ENCODE peak calls at places on chromosomes 7 and 10, in eight cellular contexts. Y, K, T, L, F, G, V and A are unnamed samples.

GRCh38 chr7:45391618-45392451 is 182.3 kb upstream of the ADCY1 start:
- DNase-seq in Y (no peak), K (no peak), T (no peak), L (no peak), F (no peak), G (no peak), V (no peak), A (no peak)

GRCh38 chr7:2405601-2406345 is 2.4 kb downstream of the CHST12 start:
- DNase-seq in Y (no peak), K (no peak), T (no peak), L (peak; percentile 64), F (no peak), G (peak; percentile 49), V (no peak), A (peak; percentile 75)

GRCh38 chr10:123548779-123549178 is 117.4 kb upstream of the GPR26 start:
- DNase-seq in Y (no peak), K (no peak), T (no peak), L (no peak), F (peak; percentile 51), G (peak; percentile 15), V (no peak), A (no peak)

GRCh38 chr7:108598153-108598552 is 28.5 kb downstream of the DNAJB9 start:
- DNase-seq in Y (no peak), K (no peak), T (no peak), L (no peak), F (no peak), G (no peak), V (no peak), A (no peak)

GRCh38 chr10:102796407-102797176 is 40.6 kb downstream of the CYP17A1 start:
- DNase-seq in Y (peak; percentile 81), K (peak; percentile 80), T (peak; percentile 79), L (peak; percentile 73), F (no peak), G (peak; percentile 79), V (no peak), A (no peak)

GRCh38 chr10:51679841-51680240 is 19.6 kb downstream of the CSTF2T start:
- DNase-seq in Y (no peak), K (no peak), T (no peak), L (no peak), F (no peak), G (no peak), V (no peak), A (no peak)

GRCh38 chr10:34430685-34431084 is 384.4 kb downstream of the PARD3 start:
- DNase-seq in Y (no peak), K (no peak), T (peak; percentile 12), L (no peak), F (no peak), G (no peak), V (no peak), A (no peak)

GRCh38 chr7:140726304-140726703 is 29.8 kb downstream of the NDUFB2 start:
- DNase-seq in Y (no peak), K (no peak), T (no peak), L (peak; percentile 24), F (no peak), G (no peak), V (no peak), A (no peak)

GRCh38 chr7:129864042-129864441 is 88.7 kb downstream of the UBE2H start:
- DNase-seq in Y (no peak), K (no peak), T (no peak), L (no peak), F (no peak), G (no peak), V (no peak), A (no peak)

GRCh38 chr10:12097791-12098190 is 29.0 kb downstream of the DHTKD1 start:
- DNase-seq in Y (no peak), K (no peak), T (peak; percentile 13), L (no peak), F (no peak), G (no peak), V (no peak), A (no peak)

GRCh38 chr7:96484091-96484490 is 162.2 kb upstream of the SLC25A13 start:
- DNase-seq in Y (no peak), K (no peak), T (no peak), L (no peak), F (no peak), G (no peak), V (no peak), A (no peak)

GRCh38 chr10:116836087-116836486 is 13.2 kb upstream of the ENO4 start:
- DNase-seq in Y (no peak), K (no peak), T (no peak), L (no peak), F (no peak), G (no peak), V (no peak), A (no peak)

GRCh38 chr10:101818958-101819633 is 852 bp upstream of the OGA start:
- DNase-seq in Y (no peak), K (peak; percentile 62), T (no peak), L (no peak), F (peak; percentile 39), G (no peak), V (no peak), A (no peak)

GRCh38 chr7:102875700-102876192 is 37.1 kb upstream of the LRRC17 start:
- DNase-seq in Y (no peak), K (no peak), T (peak; percentile 97), L (no peak), F (peak; percentile 97), G (no peak), V (peak; percentile 96), A (no peak)

GRCh38 chr10:74384615-74385213 is 233.7 kb downstream of the ADK start:
- DNase-seq in Y (no peak), K (no peak), T (no peak), L (no peak), F (no peak), G (no peak), V (no peak), A (no peak)

GRCh38 chr7:83355143-83355542 is 192.5 kb upstream of the PCLO start:
- DNase-seq in Y (no peak), K (no peak), T (peak; percentile 4), L (no peak), F (no peak), G (no peak), V (no peak), A (no peak)

GRCh38 chr10:59346321-59346720 is 16.0 kb downstream of the FAM13C start:
- DNase-seq in Y (no peak), K (no peak), T (no peak), L (no peak), F (no peak), G (no peak), V (no peak), A (no peak)

GRCh38 chr7:35430547-35431153 is 176.8 kb upstream of the TBX20 start:
- DNase-seq in Y (no peak), K (no peak), T (no peak), L (peak; percentile 61), F (no peak), G (no peak), V (no peak), A (peak; percentile 11)

GRCh38 chr7:149662591-149663095 is 110.7 kb downstream of the ZNF467 start:
- DNase-seq in Y (peak; percentile 70), K (peak; percentile 77), T (peak; percentile 71), L (peak; percentile 72), F (no peak), G (no peak), V (no peak), A (peak; percentile 18)

GRCh38 chr10:102801496-102801895 is 35.7 kb downstream of the CYP17A1 start:
- DNase-seq in Y (no peak), K (no peak), T (peak; percentile 43), L (no peak), F (no peak), G (no peak), V (no peak), A (no peak)

DNA sequence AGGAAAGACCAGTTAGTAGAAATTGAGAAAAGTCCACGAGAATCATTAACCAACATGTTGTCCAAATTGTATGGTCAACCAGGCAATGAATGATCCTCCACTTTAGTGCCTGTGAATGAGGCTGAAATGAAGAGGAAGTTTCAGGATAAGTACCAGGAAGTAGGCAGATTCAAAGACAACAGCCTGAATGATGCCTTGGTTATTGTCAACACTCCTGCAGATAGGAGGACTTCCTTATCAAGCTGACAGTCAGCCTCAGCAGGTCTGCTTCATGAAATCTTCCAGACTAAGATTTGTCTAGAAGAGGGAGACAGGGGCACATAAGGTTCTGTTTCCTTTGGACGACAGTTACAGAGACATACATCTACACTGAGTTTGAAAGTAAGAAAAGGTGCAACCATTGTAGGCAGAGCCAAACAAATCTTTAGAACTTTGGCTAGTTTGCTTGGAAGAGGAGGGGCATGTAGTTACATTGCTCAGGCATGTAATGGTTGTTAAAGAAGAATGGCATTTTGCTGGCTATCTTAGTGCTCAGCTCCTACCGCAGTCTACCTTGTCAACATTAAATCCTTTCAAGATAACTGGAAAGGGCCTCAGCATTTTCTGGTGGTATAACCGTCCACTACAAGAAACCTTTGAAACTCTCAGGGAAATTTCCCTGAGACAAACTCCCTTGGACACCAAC is 81.4 kb downstream of the ABI1 start:
- DNase-seq in Y (no peak), K (no peak), T (no peak), L (peak; percentile 26), F (no peak), G (no peak), V (no peak), A (no peak)
- TF ChIP-seq CTCF in Y (no peak), K (no peak), T (no peak), L (no peak), F (no peak), G (no peak), V (no peak), A (no peak)

DNA sequence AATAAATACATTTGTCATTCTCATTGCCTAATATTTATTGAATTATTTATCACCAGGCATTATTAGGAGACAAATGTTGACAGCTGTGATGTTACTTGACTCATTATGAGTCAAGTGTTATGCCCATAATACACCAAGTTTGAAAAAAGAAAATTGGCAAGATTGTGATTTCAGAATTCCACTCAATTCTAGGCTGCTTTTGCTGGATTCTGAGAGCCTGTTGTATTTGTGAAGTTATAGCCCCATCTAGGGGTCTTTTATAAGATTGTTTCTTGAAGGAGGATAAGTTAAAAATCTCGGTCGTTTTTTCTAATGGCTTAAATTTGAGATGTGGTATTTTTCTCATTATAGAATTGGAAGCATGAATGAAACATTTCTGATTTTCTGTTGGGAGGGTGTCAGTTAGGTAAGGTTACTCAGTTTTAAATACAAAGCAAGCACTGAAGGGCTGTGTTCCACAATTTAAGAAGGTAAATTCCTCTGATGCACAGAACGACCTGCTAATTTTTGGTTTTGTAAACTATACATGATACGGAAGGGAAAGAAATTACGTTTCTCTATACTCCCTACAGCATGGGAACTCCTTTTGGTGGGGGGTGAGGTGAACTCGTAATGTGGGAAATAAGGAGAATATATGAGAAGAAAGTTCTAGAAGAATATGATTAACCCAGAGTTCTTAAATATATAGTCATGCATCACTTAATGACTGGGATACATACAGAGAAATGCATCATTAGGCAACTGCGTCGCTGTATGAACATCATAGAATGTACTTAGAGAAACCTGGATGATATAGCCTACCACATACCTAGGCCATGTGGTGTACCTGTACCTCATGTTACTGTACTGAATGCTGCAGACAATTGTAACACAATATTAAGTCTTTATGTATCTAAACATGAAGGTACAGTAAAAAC is 2.6 kb downstream of the STK31 start:
- DNase-seq in Y (no peak), K (no peak), T (peak; percentile 75), L (peak; percentile 67), F (peak; percentile 67), G (no peak), V (peak; percentile 29), A (no peak)
- TF ChIP-seq CTCF in Y (peak; percentile 66), K (peak; percentile 65), T (peak; percentile 32), L (peak; percentile 90), F (peak; percentile 55), G (peak; percentile 85), V (peak; percentile 57), A (peak; percentile 65)

GRCh38 chr7:128352138-128352537 is 8.4 kb upstream of the RBM28 start:
- DNase-seq in Y (peak; percentile 73), K (peak; percentile 79), T (peak; percentile 61), L (no peak), F (no peak), G (no peak), V (no peak), A (no peak)
- TF ChIP-seq CTCF in Y (peak; percentile 55), K (peak; percentile 48), T (peak; percentile 29), L (no peak), F (peak; percentile 74), G (no peak), V (peak; percentile 40), A (no peak)

GRCh38 chr7:87219545-87220025 is at the start of gene TMEM243:
- DNase-seq in Y (peak; percentile 93), K (peak; percentile 95), T (peak; percentile 80), L (peak; percentile 92), F (peak; percentile 68), G (peak; percentile 92), V (peak; percentile 44), A (peak; percentile 86)
- TF ChIP-seq CTCF in Y (peak; percentile 34), K (peak; percentile 34), T (no peak), L (peak; percentile 67), F (no peak), G (peak; percentile 39), V (peak; percentile 14), A (peak; percentile 40)